ENCODE peak calls at places on chromosomes 3 and 15, in ten cellular contexts. W is C1 segment of cervical spinal cord; J is fibroblast of the conjunctiva; I is lung microvascular endothelial cell; R is GM10248; Y is cardiac muscle cell; M is A549; D is fibroblast of mammary gland; F is activated naive CD8-positive, alpha-beta T cell treated with anti-CD3 and anti-CD28 coated beads for 36 hours; B is Calu3. A is an unnamed sample.

GRCh38 chr3:191762323-191762960 is 301.5 kb downstream of the PYDC2 start:
- DNase-seq in W (no peak), J (peak), I (peak), R (no peak), Y (no peak), M (peak), D (peak), F (no peak), B (no peak), A (no peak)

GRCh38 chr15:61556037-61556648 is 327.0 kb upstream of the RORA start:
- DNase-seq in W (no peak), J (no peak), I (peak), R (no peak), Y (no peak), M (no peak), D (peak), F (no peak), B (peak), A (no peak)

GRCh38 chr15:25799906-25800700 is 63.0 kb downstream of the ATP10A start:
- DNase-seq in W (no peak), J (no peak), I (no peak), R (no peak), Y (no peak), M (no peak), D (no peak), F (no peak), B (no peak), A (no peak)

GRCh38 chr3:169579086-169579485 is 84.4 kb downstream of the MECOM start:
- DNase-seq in W (no peak), J (no peak), I (no peak), R (no peak), Y (no peak), M (no peak), D (no peak), F (no peak), B (no peak), A (no peak)

GRCh38 chr15:81270781-81271491 is 53.0 kb downstream of the STARD5 start:
- DNase-seq in W (no peak), J (no peak), I (no peak), R (no peak), Y (no peak), M (no peak), D (peak), F (no peak), B (no peak), A (no peak)

GRCh38 chr3:161576733-161577510 is 80.3 kb downstream of the OTOL1 start:
- DNase-seq in W (no peak), J (no peak), I (no peak), R (no peak), Y (no peak), M (no peak), D (peak), F (no peak), B (no peak), A (no peak)

GRCh38 chr3:120203016-120203415 is 82.0 kb downstream of the GPR156 start:
- DNase-seq in W (no peak), J (peak), I (peak), R (no peak), Y (no peak), M (no peak), D (peak), F (no peak), B (no peak), A (no peak)

GRCh38 chr3:112086018-112086854 is at the start of gene C3orf52:
- DNase-seq in W (peak), J (no peak), I (peak), R (peak), Y (peak), M (peak), D (peak), F (peak), B (peak), A (no peak)

GRCh38 chr15:67097893-67098740 is 32.7 kb downstream of the SMAD3 start:
- DNase-seq in W (no peak), J (peak), I (peak), R (no peak), Y (no peak), M (no peak), D (peak), F (no peak), B (no peak), A (no peak)

GRCh38 chr3:32500225-32500624 is 2.4 kb downstream of the CMTM6 start:
- DNase-seq in W (no peak), J (no peak), I (no peak), R (no peak), Y (no peak), M (no peak), D (no peak), F (no peak), B (no peak), A (no peak)

GRCh38 chr3:100210777-100211145 is 50.0 kb upstream of the TBC1D23 start:
- DNase-seq in W (no peak), J (peak), I (peak), R (no peak), Y (no peak), M (no peak), D (peak), F (no peak), B (no peak), A (no peak)

GRCh38 chr3:141345951-141346817 is 22.1 kb upstream of the ZBTB38 start:
- DNase-seq in W (no peak), J (no peak), I (peak), R (no peak), Y (no peak), M (no peak), D (no peak), F (no peak), B (peak), A (no peak)

GRCh38 chr15:93165737-93166136 is 76.7 kb upstream of the RGMA start:
- DNase-seq in W (no peak), J (no peak), I (no peak), R (no peak), Y (no peak), M (no peak), D (no peak), F (no peak), B (no peak), A (no peak)

GRCh38 chr3:198079771-198080520 is 119.9 kb downstream of the LMLN start:
- DNase-seq in W (no peak), J (no peak), I (peak), R (peak), Y (peak), M (peak), D (peak), F (peak), B (peak), A (no peak)

GRCh38 chr15:43103939-43104338 is 1.9 kb downstream of the UBR1 start:
- DNase-seq in W (no peak), J (no peak), I (no peak), R (no peak), Y (no peak), M (no peak), D (no peak), F (no peak), B (no peak), A (no peak)

GRCh38 chr15:100083572-100083971 is 258.2 kb downstream of the ADAMTS17 start:
- DNase-seq in W (no peak), J (no peak), I (no peak), R (no peak), Y (no peak), M (no peak), D (no peak), F (no peak), B (no peak), A (no peak)

GRCh38 chr15:63274427-63274826 is 3.0 kb upstream of the APH1B start:
- DNase-seq in W (no peak), J (no peak), I (no peak), R (no peak), Y (no peak), M (peak), D (no peak), F (no peak), B (no peak), A (no peak)

GRCh38 chr3:170323371-170323770 is 34.1 kb upstream of the SKIL start:
- DNase-seq in W (no peak), J (no peak), I (no peak), R (no peak), Y (no peak), M (no peak), D (no peak), F (no peak), B (no peak), A (no peak)

GRCh38 chr3:8020459-8020858 is 481.2 kb upstream of the LMCD1 start:
- DNase-seq in W (no peak), J (no peak), I (no peak), R (no peak), Y (no peak), M (no peak), D (no peak), F (no peak), B (no peak), A (no peak)

GRCh38 chr3:148021400-148021799 is 612.2 kb downstream of the ZIC1 start:
- DNase-seq in W (no peak), J (no peak), I (peak), R (no peak), Y (no peak), M (peak), D (no peak), F (no peak), B (no peak), A (no peak)

GRCh38 chr15:45307230-45307924 is 55.3 kb downstream of the SLC28A2 start:
- DNase-seq in W (no peak), J (peak), I (peak), R (peak), Y (no peak), M (peak), D (peak), F (no peak), B (peak), A (no peak)

GRCh38 chr3:31840252-31840651 is 140.8 kb downstream of the OSBPL10 start:
- DNase-seq in W (no peak), J (no peak), I (no peak), R (no peak), Y (no peak), M (no peak), D (no peak), F (no peak), B (no peak), A (no peak)

GRCh38 chr3:196219970-196220311 is 3.6 kb downstream of the SLC51A start:
- DNase-seq in W (no peak), J (no peak), I (no peak), R (no peak), Y (no peak), M (no peak), D (no peak), F (no peak), B (no peak), A (no peak)

GRCh38 chr3:132645058-132645457 is 14.6 kb downstream of the ACAD11 start:
- DNase-seq in W (no peak), J (no peak), I (peak), R (no peak), Y (no peak), M (no peak), D (no peak), F (no peak), B (no peak), A (no peak)

GRCh38 chr3:71380096-71380495 is 203.4 kb downstream of the FOXP1 start:
- DNase-seq in W (no peak), J (no peak), I (no peak), R (no peak), Y (no peak), M (peak), D (peak), F (no peak), B (no peak), A (no peak)

GRCh38 chr3:113496924-113497323 is 18.0 kb downstream of the SPICE1 start:
- DNase-seq in W (no peak), J (no peak), I (peak), R (no peak), Y (no peak), M (peak), D (peak), F (no peak), B (no peak), A (no peak)

GRCh38 chr3:39180546-39181346 is 11.6 kb downstream of the XIRP1 start:
- DNase-seq in W (peak), J (peak), I (peak), R (peak), Y (peak), M (peak), D (peak), F (peak), B (peak), A (no peak)

GRCh38 chr3:20043398-20043797 is 3.2 kb downstream of the KAT2B start:
- DNase-seq in W (peak), J (no peak), I (peak), R (peak), Y (no peak), M (no peak), D (peak), F (peak), B (peak), A (peak)

GRCh38 chr3:40680685-40681657 is 156.2 kb downstream of the ZNF621 start:
- DNase-seq in W (no peak), J (no peak), I (no peak), R (no peak), Y (no peak), M (no peak), D (no peak), F (no peak), B (no peak), A (no peak)

GRCh38 chr15:74121858-74122257 is 8.5 kb upstream of the ISLR2 start:
- DNase-seq in W (no peak), J (no peak), I (no peak), R (no peak), Y (no peak), M (no peak), D (no peak), F (no peak), B (no peak), A (no peak)

GRCh38 chr3:103923907-103924306 is 1442.8 kb upstream of the ALCAM start:
- DNase-seq in W (no peak), J (no peak), I (no peak), R (no peak), Y (no peak), M (no peak), D (no peak), F (no peak), B (no peak), A (no peak)

GRCh38 chr3:30984855-30985793 is 90.7 kb upstream of the GADL1 start:
- DNase-seq in W (no peak), J (no peak), I (peak), R (no peak), Y (no peak), M (peak), D (peak), F (no peak), B (no peak), A (no peak)

GRCh38 chr3:15341030-15341726 is 8.8 kb upstream of the SH3BP5 start:
- DNase-seq in W (no peak), J (no peak), I (no peak), R (no peak), Y (no peak), M (no peak), D (no peak), F (no peak), B (no peak), A (no peak)

GRCh38 chr3:124831631-124832184 is 55.5 kb downstream of the ITGB5 start:
- DNase-seq in W (no peak), J (no peak), I (no peak), R (no peak), Y (no peak), M (no peak), D (no peak), F (no peak), B (no peak), A (no peak)

GRCh38 chr3:71225951-71226564 is 357.5 kb downstream of the FOXP1 start:
- DNase-seq in W (no peak), J (no peak), I (peak), R (no peak), Y (no peak), M (no peak), D (no peak), F (no peak), B (no peak), A (no peak)

A was measured in substantia nigra.